ENCODE peak calls at places on chromosomes 5 and 9, in seven cellular contexts. Y, E, I, O, D, K and A are unnamed samples.

GRCh38 chr5:134525687-134526482 is 415 bp downstream of the JADE2 start:
- DNase-seq in I (peak), E (peak), Y (no peak), K (peak), O (peak), D (peak), A (peak)

GRCh38 chr9:91416086-91416712 is 7.4 kb downstream of the NFIL3 start:
- DNase-seq in D (peak), K (no peak), I (peak), Y (no peak), O (no peak), E (peak), A (peak)

GRCh38 chr9:134061688-134062371 is 6.0 kb downstream of the BRD3 start:
- DNase-seq in E (no peak), K (no peak), O (no peak), D (no peak), I (no peak), Y (peak), A (peak)

GRCh38 chr9:135888126-135888765 is 19.1 kb downstream of the CAMSAP1 start:
- DNase-seq in K (no peak), E (peak), I (no peak), Y (peak), O (no peak), D (no peak), A (no peak)

GRCh38 chr9:107070591-107070990 is 207.6 kb downstream of the ZNF462 start:
- DNase-seq in E (no peak), D (no peak), K (no peak), I (no peak), Y (no peak), O (no peak), A (peak)

GRCh38 chr9:37963936-37964739 is 60.2 kb upstream of the SLC25A51 start:
- DNase-seq in Y (no peak), I (peak), O (no peak), D (peak), E (no peak), K (no peak), A (no peak)

GRCh38 chr5:40587284-40587882 is 92.3 kb upstream of the PTGER4 start:
- DNase-seq in I (no peak), Y (no peak), O (no peak), K (no peak), E (no peak), D (no peak), A (no peak)

GRCh38 chr5:9954869-9955268 is 294.8 kb downstream of the ATPSCKMT start:
- DNase-seq in I (no peak), D (no peak), Y (no peak), O (no peak), K (no peak), E (no peak), A (no peak)

GRCh38 chr9:136787690-136788400 is 3.3 kb upstream of the TMEM141 start:
- DNase-seq in E (peak), K (peak), I (peak), D (peak), Y (no peak), O (peak), A (peak)

GRCh38 chr5:149325166-149325735 is 20.0 kb upstream of the GRPEL2 start:
- DNase-seq in I (no peak), E (no peak), O (peak), K (no peak), Y (no peak), D (no peak), A (no peak)

GRCh38 chr5:52801329-52801728 is 13.6 kb downstream of the ITGA1 start:
- DNase-seq in I (peak), Y (no peak), K (no peak), O (no peak), E (no peak), D (peak), A (peak)

GRCh38 chr5:176716320-176716719 is 69.0 kb downstream of the TSPAN17 start:
- DNase-seq in O (no peak), I (no peak), K (no peak), D (peak), E (no peak), Y (no peak), A (no peak)

GRCh38 chr5:157269763-157270272 is 3.9 kb downstream of the CYFIP2 start:
- DNase-seq in E (no peak), D (no peak), K (no peak), I (no peak), O (no peak), Y (no peak), A (no peak)

GRCh38 chr5:73638344-73639095 is 12.5 kb downstream of the ARHGEF28 start:
- DNase-seq in E (no peak), K (no peak), I (peak), Y (no peak), O (no peak), D (peak), A (no peak)

GRCh38 chr5:143635146-143635752 is 176.7 kb upstream of the HMHB1 start:
- DNase-seq in K (no peak), D (peak), Y (no peak), E (no peak), O (no peak), I (no peak), A (no peak)

GRCh38 chr5:124519396-124519795 is 227.0 kb downstream of the ZNF608 start:
- DNase-seq in E (no peak), K (no peak), Y (no peak), D (peak), O (peak), I (peak), A (no peak)

GRCh38 chr5:165228184-165228583 is 1722.8 kb downstream of the MAT2B start:
- DNase-seq in E (no peak), I (no peak), D (no peak), K (no peak), O (no peak), Y (no peak), A (no peak)

GRCh38 chr5:165232629-165233028 is 1727.2 kb downstream of the MAT2B start:
- DNase-seq in E (no peak), I (no peak), O (no peak), D (no peak), Y (no peak), K (no peak), A (no peak)

GRCh38 chr5:165232187-165232586 is 1726.8 kb downstream of the MAT2B start:
- DNase-seq in E (no peak), O (no peak), Y (no peak), D (no peak), K (no peak), I (no peak), A (no peak)

GRCh38 chr5:165224366-165224765 is 1718.9 kb downstream of the MAT2B start:
- DNase-seq in O (no peak), Y (no peak), K (no peak), I (no peak), E (no peak), D (no peak), A (no peak)

GRCh38 chr5:165227515-165227914 is 1722.1 kb downstream of the MAT2B start:
- DNase-seq in D (no peak), E (peak), K (no peak), Y (no peak), I (no peak), O (no peak), A (no peak)
- TF ChIP-seq CTCF in D (no peak), E (peak), K (no peak), Y (no peak), I (no peak), O (no peak), A (no peak)

GRCh38 chr9:111696796-111697195 is 35.4 kb downstream of the GNG10 start:
- DNase-seq in E (no peak), Y (no peak), O (no peak), D (no peak), I (no peak), K (no peak), A (no peak)

DNA sequence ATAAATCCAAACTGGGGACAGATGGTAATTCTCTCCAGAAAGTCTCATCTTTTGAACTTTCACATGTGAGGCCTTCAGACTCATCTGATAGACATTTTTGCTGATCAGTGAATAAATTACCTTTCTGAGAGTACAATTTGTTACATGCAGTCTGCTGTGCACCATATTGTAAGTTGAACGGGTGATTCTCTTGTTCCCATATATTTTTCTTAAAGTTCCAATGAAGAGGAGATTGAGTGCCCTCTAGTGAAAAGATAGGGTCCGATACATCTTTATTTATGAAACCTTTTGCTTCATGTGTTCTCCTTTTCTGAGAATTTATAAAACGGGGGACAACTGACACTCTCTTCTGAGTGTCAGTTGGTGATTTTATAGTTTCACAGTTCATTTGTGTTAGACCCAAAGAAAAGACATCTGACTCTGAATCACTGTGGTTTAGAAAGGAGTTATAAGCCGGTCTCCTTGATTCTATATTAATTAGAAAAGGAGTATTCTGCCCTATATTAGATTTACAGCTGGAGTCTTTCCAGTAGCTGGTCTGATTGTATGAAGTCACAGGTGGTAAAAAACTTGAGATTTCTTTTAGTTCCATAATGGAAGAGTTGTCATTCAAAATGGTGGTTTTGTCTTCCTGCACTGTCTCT is 30.4 kb downstream of the GNG10 start:
- DNase-seq in E (no peak), I (peak), O (no peak), Y (no peak), K (no peak), D (peak), A (no peak)
- TF ChIP-seq CTCF in E (peak), I (peak), O (peak), Y (no peak), K (peak), D (peak), A (no peak)

GRCh38 chr5:66174338-66174737 is 30.2 kb downstream of the SREK1 start:
- DNase-seq in Y (no peak), I (peak), D (peak), K (no peak), E (no peak), O (no peak), A (no peak)
- TF ChIP-seq CTCF in Y (no peak), I (peak), D (peak), K (peak), E (no peak), O (peak), A (no peak)

DNA sequence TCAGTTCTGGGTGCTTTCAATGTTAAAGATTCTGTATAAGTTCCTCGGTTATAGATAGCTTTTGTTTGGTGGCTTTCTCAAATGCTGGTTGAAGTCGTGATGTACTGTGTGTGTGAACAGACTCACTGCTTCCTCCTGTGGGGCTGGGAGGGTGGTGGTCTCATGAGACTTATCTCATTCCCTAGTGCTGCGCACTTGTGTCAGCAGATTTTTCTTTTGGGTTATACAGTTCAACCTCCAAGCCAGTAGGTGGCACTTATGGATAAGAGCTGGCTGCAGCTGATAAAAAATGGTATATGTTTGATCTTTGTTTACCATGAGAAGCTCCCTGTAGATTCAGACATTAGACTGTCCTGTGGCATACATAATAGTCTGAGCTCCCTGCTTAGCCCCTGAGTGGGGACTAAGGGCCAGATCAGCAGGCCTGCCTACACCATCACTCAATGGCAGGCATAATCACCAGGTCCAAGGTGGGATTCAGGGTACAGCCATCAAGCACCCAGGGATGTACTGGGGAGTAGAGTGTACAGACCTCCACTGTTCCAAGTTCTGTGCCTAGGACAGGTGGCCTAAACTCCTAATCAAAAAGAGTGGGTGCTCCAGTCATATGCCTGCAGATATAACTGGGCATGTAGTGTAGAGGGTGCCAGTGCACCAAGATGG is 174.2 kb downstream of the OXCT1 start:
- DNase-seq in E (peak), Y (no peak), I (no peak), D (no peak), O (no peak), K (no peak), A (no peak)
- TF ChIP-seq CTCF in E (peak), Y (no peak), I (peak), D (peak), O (peak), K (no peak), A (peak)

GRCh38 chr5:181187500-181188213 is 17.3 kb downstream of the TRIM7 start:
- DNase-seq in O (peak), Y (peak), K (no peak), D (peak), E (peak), I (peak), A (peak)

GRCh38 chr5:181189363-181189961 is 15.5 kb downstream of the TRIM7 start:
- DNase-seq in O (no peak), E (no peak), Y (no peak), I (peak), D (peak), K (no peak), A (peak)

GRCh38 chr5:181189962-181190710 is 14.9 kb downstream of the TRIM7 start:
- DNase-seq in K (no peak), Y (no peak), I (no peak), O (no peak), E (no peak), D (no peak), A (no peak)

GRCh38 chr5:181186902-181187499 is 18.0 kb downstream of the TRIM7 start:
- DNase-seq in K (no peak), E (no peak), Y (no peak), I (peak), D (no peak), O (no peak), A (no peak)

GRCh38 chr5:181188700-181189362 is 16.2 kb downstream of the TRIM7 start:
- DNase-seq in K (peak), Y (peak), E (peak), O (peak), D (peak), I (peak), A (peak)
- TF ChIP-seq CTCF in K (no peak), Y (no peak), E (no peak), O (no peak), D (peak), I (no peak), A (no peak)